ENCODE peak calls at places on chromosomes 3 and 15, in ten cellular contexts. K is fibroblast of the aortic adventitia, A is cardiac fibroblast, X is astrocyte of the spinal cord, C is psoas muscle, J is GM12865, B is fibroblast of lung, L is epithelial cell of esophagus, V is cardiac muscle cell, R is right lobe of liver. S is an unnamed sample.

GRCh38 chr15:25811481-25811906 is 51.6 kb downstream of the ATP10A start:
- DNase-seq in V (no peak), C (no peak), B (no peak), K (no peak), X (no peak), R (no peak), A (no peak), L (no peak), J (peak; percentile 69), S (no peak)

GRCh38 chr15:77589839-77590238 is 42.9 kb downstream of the LINGO1 start:
- DNase-seq in V (peak; percentile 76), R (no peak), C (no peak), K (no peak), B (no peak), J (no peak), A (peak; percentile 57), X (no peak), L (no peak), S (no peak)

GRCh38 chr15:73704869-73705645 is 20.9 kb downstream of the CD276 start:
- DNase-seq in B (peak; percentile 46), X (peak; percentile 47), A (peak; percentile 56), K (peak; percentile 49), V (peak; percentile 61), J (peak; percentile 70), R (peak; percentile 60), L (peak; percentile 69), C (peak; percentile 62), S (peak; percentile 49)

GRCh38 chr3:40333416-40333815 is 23.9 kb downstream of the EIF1B start:
- DNase-seq in R (no peak), K (no peak), A (no peak), J (no peak), B (no peak), C (no peak), X (no peak), L (no peak), V (no peak), S (no peak)

GRCh38 chr15:84570164-84570692 is 30.6 kb upstream of the ZSCAN2 start:
- DNase-seq in A (peak; percentile 54), R (peak; percentile 65), J (peak; percentile 36), K (no peak), X (peak; percentile 21), V (peak; percentile 42), B (no peak), L (peak; percentile 47), C (peak; percentile 68), S (peak; percentile 36)

GRCh38 chr15:44729394-44729913 is 6.9 kb upstream of the TRIM69 start:
- DNase-seq in X (no peak), C (peak; percentile 38), R (peak; percentile 46), A (peak; percentile 43), J (peak; percentile 72), V (peak; percentile 40), B (peak; percentile 50), K (peak; percentile 44), L (peak; percentile 13), S (peak; percentile 40)

GRCh38 chr15:68650901-68651709 is 72.3 kb downstream of the CORO2B start:
- DNase-seq in K (no peak), C (peak; percentile 61), X (no peak), J (peak; percentile 56), B (no peak), L (peak; percentile 54), A (no peak), R (peak; percentile 70), V (peak; percentile 49), S (no peak)

GRCh38 chr3:124584552-124585391 is 145.5 kb upstream of the UMPS start:
- DNase-seq in X (peak; percentile 48), V (peak; percentile 53), C (peak; percentile 77), B (peak; percentile 30), R (peak; percentile 92), A (peak; percentile 34), K (no peak), J (peak; percentile 18), L (peak; percentile 53), S (peak; percentile 28)

GRCh38 chr3:17302170-17302569 is 417.4 kb downstream of the PLCL2 start:
- DNase-seq in A (no peak), C (no peak), X (no peak), L (no peak), R (no peak), V (no peak), J (no peak), B (no peak), K (no peak), S (no peak)

GRCh38 chr3:17301271-17301670 is 416.5 kb downstream of the PLCL2 start:
- DNase-seq in X (no peak), K (no peak), R (no peak), J (no peak), V (no peak), B (no peak), L (no peak), A (no peak), C (no peak), S (peak; percentile 4)

GRCh38 chr3:17302774-17303173 is 418.0 kb downstream of the PLCL2 start:
- DNase-seq in K (peak; percentile 76), X (peak; percentile 20), A (peak; percentile 57), V (peak; percentile 39), L (no peak), J (no peak), B (peak; percentile 69), C (no peak), R (no peak), S (peak; percentile 69)

GRCh38 chr3:17298038-17298437 is 413.3 kb downstream of the PLCL2 start:
- DNase-seq in R (no peak), K (no peak), J (no peak), B (no peak), L (no peak), V (no peak), X (no peak), A (no peak), C (no peak), S (no peak)

GRCh38 chr3:17300441-17300840 is 415.7 kb downstream of the PLCL2 start:
- DNase-seq in C (no peak), L (no peak), A (no peak), R (no peak), V (no peak), J (no peak), B (no peak), X (no peak), K (no peak), S (no peak)
- H3K4me3 ChIP-seq in C (no peak overlapping the region), L (no peak overlapping the region), A (no peak overlapping the region), R (no peak overlapping the region), V (no peak overlapping the region), J (no peak overlapping the region), B (no peak overlapping the region), X (no peak overlapping the region), K (no peak overlapping the region), S (no peak overlapping the region)

GRCh38 chr15:91023720-91024119 is 1.3 kb upstream of the VPS33B start:
- DNase-seq in K (no peak), C (no peak), B (no peak), X (no peak), L (no peak), V (no peak), R (no peak), J (no peak), A (no peak), S (no peak)

GRCh38 chr15:91022832-91023129 is 387 bp upstream of the VPS33B start:
- DNase-seq in R (no peak), X (no peak), B (no peak), V (no peak), J (no peak), L (no peak), C (no peak), K (no peak), A (no peak), S (no peak)

GRCh38 chr15:91022075-91022831 is at the start of gene VPS33B:
- DNase-seq in B (peak; percentile 87), R (peak; percentile 81), V (peak; percentile 83), X (peak; percentile 84), J (peak; percentile 92), K (peak; percentile 82), A (peak; percentile 82), C (peak; percentile 78), L (peak; percentile 84), S (peak; percentile 84)

GRCh38 chr15:91031796-91032195 is 9.4 kb upstream of the VPS33B start:
- DNase-seq in V (no peak), L (no peak), B (no peak), X (no peak), K (no peak), R (no peak), C (no peak), A (no peak), J (no peak), S (no peak)

GRCh38 chr15:91027677-91028076 is 5.3 kb upstream of the VPS33B start:
- DNase-seq in B (no peak), K (no peak), V (no peak), X (no peak), R (no peak), A (no peak), C (no peak), J (no peak), L (no peak), S (no peak)
- TF ChIP-seq CTCF in B (no peak), K (no peak), V (no peak), X (no peak), R (no peak), A (no peak), C (no peak), J (no peak), L (no peak), S (no peak)

GRCh38 chr3:129749692-129750091 is 143.2 kb upstream of the PLXND1 start:
- DNase-seq in X (no peak), R (no peak), C (no peak), V (no peak), K (no peak), L (peak; percentile 70), B (no peak), A (no peak), J (peak; percentile 5), S (no peak)

GRCh38 chr3:129747982-129748381 is 141.5 kb upstream of the PLXND1 start:
- DNase-seq in A (no peak), R (no peak), L (no peak), J (no peak), C (no peak), K (no peak), X (no peak), B (no peak), V (no peak), S (no peak)

GRCh38 chr3:129746629-129747028 is 140.2 kb upstream of the PLXND1 start:
- DNase-seq in X (no peak), B (no peak), V (no peak), A (no peak), J (no peak), R (no peak), K (no peak), L (no peak), C (no peak), S (no peak)

GRCh38 chr3:129741794-129742193 is 135.3 kb upstream of the PLXND1 start:
- DNase-seq in X (no peak), B (no peak), C (no peak), J (no peak), V (no peak), A (no peak), K (no peak), R (no peak), L (no peak), S (no peak)

DNA sequence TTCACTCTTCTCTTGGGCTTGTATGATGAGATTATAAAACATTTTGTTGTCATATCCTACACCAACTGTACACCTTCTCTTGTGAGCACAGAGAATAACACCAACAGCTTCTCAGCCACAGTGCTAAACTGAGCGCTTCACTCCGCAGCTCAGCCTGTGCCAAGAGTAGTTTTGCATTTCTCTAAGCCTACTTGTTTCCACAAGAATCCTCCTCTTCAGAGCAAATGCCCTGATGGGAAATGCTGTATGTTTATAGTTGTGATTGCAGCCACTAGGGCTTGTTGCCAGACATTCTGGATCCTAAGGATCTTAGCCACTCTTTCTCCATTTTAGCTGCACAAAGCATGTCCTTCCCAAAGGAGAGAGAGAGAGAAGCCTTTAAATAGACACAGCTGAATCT is 138.8 kb upstream of the PLXND1 start:
- DNase-seq in V (peak; percentile 76), C (no peak), K (peak; percentile 56), B (peak; percentile 81), J (no peak), R (no peak), L (no peak), A (peak; percentile 72), X (peak; percentile 62), S (peak; percentile 22)
- H3K4me3 ChIP-seq in V (no peak overlapping the region), C (no peak overlapping the region), K (no peak overlapping the region), B (no peak overlapping the region), J (no peak overlapping the region), R (no peak overlapping the region), L (no peak overlapping the region), A (no peak overlapping the region), X (no peak overlapping the region), S (no peak overlapping the region)

DNA sequence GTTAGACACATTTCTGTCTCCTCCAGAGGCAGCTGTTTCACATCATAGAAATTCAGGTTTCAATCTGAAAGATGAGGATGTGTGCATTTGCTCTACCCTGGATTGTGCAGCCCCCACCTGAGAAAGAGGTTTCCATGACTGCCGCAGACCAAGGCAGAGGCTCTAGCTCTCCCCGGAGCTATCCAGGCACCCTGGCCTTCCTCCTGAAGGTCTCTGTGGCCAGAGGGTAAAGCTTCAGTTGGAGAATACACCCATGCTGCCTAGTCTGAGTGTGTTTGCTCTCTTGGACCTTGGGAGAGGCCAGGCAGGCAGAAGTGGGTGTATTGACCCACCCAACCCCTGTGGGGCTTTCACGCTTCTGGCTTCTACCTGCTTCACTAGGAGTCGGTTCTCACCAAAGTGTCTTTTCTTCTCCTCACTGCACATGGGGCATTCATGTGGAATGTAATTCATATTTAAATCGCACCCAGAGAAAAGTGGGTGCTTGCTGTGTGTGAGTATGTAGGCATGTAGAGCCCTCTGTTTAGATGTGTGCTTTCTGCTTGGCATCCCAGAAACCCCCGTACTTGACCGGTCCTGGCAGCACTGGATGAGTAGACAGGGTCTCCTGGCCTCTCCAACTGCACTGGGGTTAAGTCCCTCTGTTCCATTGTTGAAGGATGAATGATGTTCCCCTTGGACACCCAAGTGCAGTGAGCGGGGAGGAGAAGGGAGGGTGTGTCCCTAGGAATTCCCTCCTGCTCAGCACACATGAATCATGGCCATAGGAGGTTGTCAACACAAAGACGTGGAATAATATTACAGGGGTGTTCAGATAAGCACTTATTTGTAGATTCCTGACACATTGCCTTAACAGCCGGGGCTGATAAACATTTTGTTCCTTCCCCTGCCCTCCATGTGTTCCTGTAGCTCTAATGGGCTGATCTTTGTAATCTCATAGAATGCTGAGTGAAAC is 20.3 kb upstream of the RAB6B start:
- DNase-seq in R (no peak), V (peak; percentile 19), A (peak; percentile 28), X (no peak), L (peak; percentile 40), B (no peak), K (no peak), J (no peak), C (no peak), S (no peak)
- TF ChIP-seq CTCF in R (no peak), V (no peak), A (no peak), X (no peak), L (no peak), B (no peak), K (no peak), J (no peak), C (no peak), S (no peak)